ENCODE peak calls at places on chromosomes 11 and 22, in four cellular contexts. One of them, this sample, is unnamed.

GRCh38 chr11:119661226-119661625 is 67.8 kb downstream of the NECTIN1 start:
- DNase-seq in activated CD4-positive, alpha-beta T cell treated with anti-CD3 and anti-CD28 coated beads, Interleukin-2, amount 10 ng/mL, durations not matched to agents 24 days and 14 days: no peak
- DNase-seq in ACHN: no peak
- DNase-seq in cardiac fibroblast: no peak
- DNase-seq in this sample: no peak

GRCh38 chr11:22730319-22730718 is 63.9 kb downstream of the GAS2 start:
- DNase-seq in activated CD4-positive, alpha-beta T cell treated with anti-CD3 and anti-CD28 coated beads, Interleukin-2, amount 10 ng/mL, durations not matched to agents 24 days and 14 days: no peak
- DNase-seq in cardiac fibroblast: peak
- DNase-seq in ACHN: peak
- DNase-seq in this sample: peak

GRCh38 chr11:10029386-10030121 is 264.5 kb downstream of the SBF2 start:
- DNase-seq in ACHN: no peak
- DNase-seq in cardiac fibroblast: no peak
- DNase-seq in activated CD4-positive, alpha-beta T cell treated with anti-CD3 and anti-CD28 coated beads, Interleukin-2, amount 10 ng/mL, durations not matched to agents 24 days and 14 days: no peak
- DNase-seq in this sample: no peak

GRCh38 chr22:30015846-30016245 is 64.4 kb upstream of the HORMAD2 start:
- DNase-seq in activated CD4-positive, alpha-beta T cell treated with anti-CD3 and anti-CD28 coated beads, Interleukin-2, amount 10 ng/mL, durations not matched to agents 24 days and 14 days: no peak
- DNase-seq in ACHN: peak
- DNase-seq in cardiac fibroblast: peak
- DNase-seq in this sample: no peak

GRCh38 chr22:42294034-42294985 is 23.9 kb upstream of the TCF20 start:
- DNase-seq in activated CD4-positive, alpha-beta T cell treated with anti-CD3 and anti-CD28 coated beads, Interleukin-2, amount 10 ng/mL, durations not matched to agents 24 days and 14 days: peak
- DNase-seq in ACHN: peak
- DNase-seq in cardiac fibroblast: peak
- DNase-seq in this sample: peak

GRCh38 chr11:114209904-114210303 is 86.3 kb upstream of the NNMT start:
- DNase-seq in cardiac fibroblast: no peak
- DNase-seq in ACHN: peak
- DNase-seq in activated CD4-positive, alpha-beta T cell treated with anti-CD3 and anti-CD28 coated beads, Interleukin-2, amount 10 ng/mL, durations not matched to agents 24 days and 14 days: no peak
- DNase-seq in this sample: peak

GRCh38 chr11:133938166-133938565 is 18.6 kb downstream of the IGSF9B start:
- DNase-seq in ACHN: no peak
- DNase-seq in activated CD4-positive, alpha-beta T cell treated with anti-CD3 and anti-CD28 coated beads, Interleukin-2, amount 10 ng/mL, durations not matched to agents 24 days and 14 days: no peak
- DNase-seq in cardiac fibroblast: no peak
- DNase-seq in this sample: no peak

GRCh38 chr11:22828373-22828772 is 1.2 kb downstream of the SVIP start:
- DNase-seq in ACHN: no peak
- DNase-seq in activated CD4-positive, alpha-beta T cell treated with anti-CD3 and anti-CD28 coated beads, Interleukin-2, amount 10 ng/mL, durations not matched to agents 24 days and 14 days: no peak
- DNase-seq in cardiac fibroblast: no peak
- DNase-seq in this sample: no peak

GRCh38 chr11:69157156-69157821 is 1.6 kb downstream of the SMIM38 start:
- DNase-seq in cardiac fibroblast: peak
- DNase-seq in activated CD4-positive, alpha-beta T cell treated with anti-CD3 and anti-CD28 coated beads, Interleukin-2, amount 10 ng/mL, durations not matched to agents 24 days and 14 days: no peak
- DNase-seq in ACHN: no peak
- DNase-seq in this sample: peak

GRCh38 chr22:42805998-42806481 is 51.0 kb downstream of the ARFGAP3 start:
- DNase-seq in activated CD4-positive, alpha-beta T cell treated with anti-CD3 and anti-CD28 coated beads, Interleukin-2, amount 10 ng/mL, durations not matched to agents 24 days and 14 days: no peak
- DNase-seq in cardiac fibroblast: no peak
- DNase-seq in ACHN: no peak
- DNase-seq in this sample: no peak

GRCh38 chr11:37560346-37560745 is 962.3 kb upstream of the RAG2 start:
- DNase-seq in activated CD4-positive, alpha-beta T cell treated with anti-CD3 and anti-CD28 coated beads, Interleukin-2, amount 10 ng/mL, durations not matched to agents 24 days and 14 days: no peak
- DNase-seq in ACHN: no peak
- DNase-seq in cardiac fibroblast: no peak
- DNase-seq in this sample: no peak

GRCh38 chr11:114160884-114161283 is 101.4 kb downstream of the ZBTB16 start:
- DNase-seq in cardiac fibroblast: peak
- DNase-seq in ACHN: no peak
- DNase-seq in activated CD4-positive, alpha-beta T cell treated with anti-CD3 and anti-CD28 coated beads, Interleukin-2, amount 10 ng/mL, durations not matched to agents 24 days and 14 days: no peak
- DNase-seq in this sample: no peak

GRCh38 chr11:65414776-65415498 is 7.7 kb upstream of the NEAT1 start:
- DNase-seq in cardiac fibroblast: peak
- DNase-seq in ACHN: no peak
- DNase-seq in activated CD4-positive, alpha-beta T cell treated with anti-CD3 and anti-CD28 coated beads, Interleukin-2, amount 10 ng/mL, durations not matched to agents 24 days and 14 days: no peak
- DNase-seq in this sample: no peak

GRCh38 chr11:117876341-117877119 is at the start of gene FXYD6:
- DNase-seq in activated CD4-positive, alpha-beta T cell treated with anti-CD3 and anti-CD28 coated beads, Interleukin-2, amount 10 ng/mL, durations not matched to agents 24 days and 14 days: peak
- DNase-seq in ACHN: peak
- DNase-seq in cardiac fibroblast: no peak
- DNase-seq in this sample: no peak

GRCh38 chr11:38123673-38124072 is 1525.6 kb upstream of the RAG2 start:
- DNase-seq in cardiac fibroblast: no peak
- DNase-seq in activated CD4-positive, alpha-beta T cell treated with anti-CD3 and anti-CD28 coated beads, Interleukin-2, amount 10 ng/mL, durations not matched to agents 24 days and 14 days: no peak
- DNase-seq in ACHN: no peak
- DNase-seq in this sample: no peak

GRCh38 chr22:45310331-45311032 is 748 bp downstream of the FAM118A start:
- DNase-seq in ACHN: no peak
- DNase-seq in activated CD4-positive, alpha-beta T cell treated with anti-CD3 and anti-CD28 coated beads, Interleukin-2, amount 10 ng/mL, durations not matched to agents 24 days and 14 days: peak
- DNase-seq in cardiac fibroblast: peak
- DNase-seq in this sample: no peak

GRCh38 chr11:117859061-117859460 is 17.4 kb downstream of the FXYD6 start:
- DNase-seq in activated CD4-positive, alpha-beta T cell treated with anti-CD3 and anti-CD28 coated beads, Interleukin-2, amount 10 ng/mL, durations not matched to agents 24 days and 14 days: no peak
- DNase-seq in ACHN: no peak
- DNase-seq in cardiac fibroblast: no peak
- DNase-seq in this sample: no peak

GRCh38 chr11:59261150-59261549 is 48.4 kb upstream of the MPEG1 start:
- DNase-seq in ACHN: no peak
- DNase-seq in activated CD4-positive, alpha-beta T cell treated with anti-CD3 and anti-CD28 coated beads, Interleukin-2, amount 10 ng/mL, durations not matched to agents 24 days and 14 days: no peak
- DNase-seq in cardiac fibroblast: no peak
- DNase-seq in this sample: no peak

GRCh38 chr11:130612291-130612802 is 163.9 kb downstream of the ADAMTS15 start:
- DNase-seq in activated CD4-positive, alpha-beta T cell treated with anti-CD3 and anti-CD28 coated beads, Interleukin-2, amount 10 ng/mL, durations not matched to agents 24 days and 14 days: no peak
- DNase-seq in ACHN: no peak
- DNase-seq in cardiac fibroblast: peak
- DNase-seq in this sample: no peak

GRCh38 chr11:117413616-117414015 is 86.0 kb downstream of the CEP164 start:
- DNase-seq in cardiac fibroblast: no peak
- DNase-seq in ACHN: no peak
- DNase-seq in activated CD4-positive, alpha-beta T cell treated with anti-CD3 and anti-CD28 coated beads, Interleukin-2, amount 10 ng/mL, durations not matched to agents 24 days and 14 days: no peak
- DNase-seq in this sample: no peak

GRCh38 chr11:75307058-75307457 is 44.4 kb downstream of the ARRB1 start:
- DNase-seq in ACHN: no peak
- DNase-seq in activated CD4-positive, alpha-beta T cell treated with anti-CD3 and anti-CD28 coated beads, Interleukin-2, amount 10 ng/mL, durations not matched to agents 24 days and 14 days: no peak
- DNase-seq in cardiac fibroblast: no peak
- DNase-seq in this sample: no peak

GRCh38 chr11:125931681-125932080 is 14.2 kb upstream of the VSIG10L2 start:
- DNase-seq in cardiac fibroblast: no peak
- DNase-seq in activated CD4-positive, alpha-beta T cell treated with anti-CD3 and anti-CD28 coated beads, Interleukin-2, amount 10 ng/mL, durations not matched to agents 24 days and 14 days: no peak
- DNase-seq in ACHN: no peak
- DNase-seq in this sample: no peak

GRCh38 chr11:9057888-9058287 is 33.5 kb downstream of the SCUBE2 start:
- DNase-seq in cardiac fibroblast: no peak
- DNase-seq in ACHN: no peak
- DNase-seq in activated CD4-positive, alpha-beta T cell treated with anti-CD3 and anti-CD28 coated beads, Interleukin-2, amount 10 ng/mL, durations not matched to agents 24 days and 14 days: no peak
- DNase-seq in this sample: no peak

GRCh38 chr22:41106122-41106968 is 14.0 kb downstream of the EP300 start:
- DNase-seq in cardiac fibroblast: peak
- DNase-seq in ACHN: no peak
- DNase-seq in activated CD4-positive, alpha-beta T cell treated with anti-CD3 and anti-CD28 coated beads, Interleukin-2, amount 10 ng/mL, durations not matched to agents 24 days and 14 days: no peak
- DNase-seq in this sample: no peak

GRCh38 chr11:2890466-2891241 is 5.1 kb upstream of the CDKN1C start:
- DNase-seq in cardiac fibroblast: peak
- DNase-seq in ACHN: peak
- DNase-seq in activated CD4-positive, alpha-beta T cell treated with anti-CD3 and anti-CD28 coated beads, Interleukin-2, amount 10 ng/mL, durations not matched to agents 24 days and 14 days: peak
- DNase-seq in this sample: peak

GRCh38 chr22:36619797-36620390 is 83.7 kb downstream of the CACNG2 start:
- DNase-seq in ACHN: no peak
- DNase-seq in activated CD4-positive, alpha-beta T cell treated with anti-CD3 and anti-CD28 coated beads, Interleukin-2, amount 10 ng/mL, durations not matched to agents 24 days and 14 days: no peak
- DNase-seq in cardiac fibroblast: no peak
- DNase-seq in this sample: no peak

GRCh38 chr11:3231550-3231850 is 717 bp downstream of the MRGPRE start:
- DNase-seq in activated CD4-positive, alpha-beta T cell treated with anti-CD3 and anti-CD28 coated beads, Interleukin-2, amount 10 ng/mL, durations not matched to agents 24 days and 14 days: no peak
- DNase-seq in ACHN: no peak
- DNase-seq in cardiac fibroblast: no peak
- DNase-seq in this sample: no peak

GRCh38 chr11:41978951-41979350 is 519.5 kb upstream of the LRRC4C start:
- DNase-seq in ACHN: no peak
- DNase-seq in activated CD4-positive, alpha-beta T cell treated with anti-CD3 and anti-CD28 coated beads, Interleukin-2, amount 10 ng/mL, durations not matched to agents 24 days and 14 days: no peak
- DNase-seq in cardiac fibroblast: peak
- DNase-seq in this sample: no peak

GRCh38 chr11:8988329-8989234 is 15.2 kb downstream of the NRIP3 start:
- DNase-seq in cardiac fibroblast: peak
- DNase-seq in ACHN: peak
- DNase-seq in activated CD4-positive, alpha-beta T cell treated with anti-CD3 and anti-CD28 coated beads, Interleukin-2, amount 10 ng/mL, durations not matched to agents 24 days and 14 days: no peak
- DNase-seq in this sample: no peak

GRCh38 chr11:12119502-12119901 is 9.1 kb downstream of the MICAL2 start:
- DNase-seq in cardiac fibroblast: no peak
- DNase-seq in activated CD4-positive, alpha-beta T cell treated with anti-CD3 and anti-CD28 coated beads, Interleukin-2, amount 10 ng/mL, durations not matched to agents 24 days and 14 days: no peak
- DNase-seq in ACHN: no peak
- DNase-seq in this sample: no peak

GRCh38 chr11:119404872-119405271 is 18.1 kb downstream of the THY1 start:
- DNase-seq in cardiac fibroblast: no peak
- DNase-seq in ACHN: no peak
- DNase-seq in activated CD4-positive, alpha-beta T cell treated with anti-CD3 and anti-CD28 coated beads, Interleukin-2, amount 10 ng/mL, durations not matched to agents 24 days and 14 days: no peak
- DNase-seq in this sample: no peak

GRCh38 chr11:69138265-69138664 is 17.5 kb upstream of the SMIM38 start:
- DNase-seq in cardiac fibroblast: peak
- DNase-seq in ACHN: no peak
- DNase-seq in activated CD4-positive, alpha-beta T cell treated with anti-CD3 and anti-CD28 coated beads, Interleukin-2, amount 10 ng/mL, durations not matched to agents 24 days and 14 days: no peak
- DNase-seq in this sample: peak

GRCh38 chr11:86793307-86793706 is 7.0 kb upstream of the PRSS23 start:
- DNase-seq in cardiac fibroblast: no peak
- DNase-seq in ACHN: no peak
- DNase-seq in activated CD4-positive, alpha-beta T cell treated with anti-CD3 and anti-CD28 coated beads, Interleukin-2, amount 10 ng/mL, durations not matched to agents 24 days and 14 days: no peak
- DNase-seq in this sample: no peak

GRCh38 chr11:57638811-57639320 is 10.8 kb downstream of the YPEL4 start:
- DNase-seq in activated CD4-positive, alpha-beta T cell treated with anti-CD3 and anti-CD28 coated beads, Interleukin-2, amount 10 ng/mL, durations not matched to agents 24 days and 14 days: peak
- DNase-seq in cardiac fibroblast: peak
- DNase-seq in ACHN: no peak
- DNase-seq in this sample: no peak

GRCh38 chr11:43920598-43921419 is 21.6 kb upstream of the C11orf96 start:
- DNase-seq in activated CD4-positive, alpha-beta T cell treated with anti-CD3 and anti-CD28 coated beads, Interleukin-2, amount 10 ng/mL, durations not matched to agents 24 days and 14 days: peak
- DNase-seq in ACHN: peak
- DNase-seq in cardiac fibroblast: peak
- DNase-seq in this sample: peak

GRCh38 chr22:37132773-37133172 is 16.9 kb downstream of the IL2RB start:
- DNase-seq in activated CD4-positive, alpha-beta T cell treated with anti-CD3 and anti-CD28 coated beads, Interleukin-2, amount 10 ng/mL, durations not matched to agents 24 days and 14 days: no peak
- DNase-seq in cardiac fibroblast: no peak
- DNase-seq in ACHN: no peak
- DNase-seq in this sample: no peak

GRCh38 chr11:79121351-79121750 is 319.5 kb downstream of the TENM4 start:
- DNase-seq in activated CD4-positive, alpha-beta T cell treated with anti-CD3 and anti-CD28 coated beads, Interleukin-2, amount 10 ng/mL, durations not matched to agents 24 days and 14 days: no peak
- DNase-seq in ACHN: no peak
- DNase-seq in cardiac fibroblast: no peak
- DNase-seq in this sample: no peak

GRCh38 chr22:25362883-25363240 is 143.4 kb downstream of the CRYBB2 start:
- DNase-seq in ACHN: no peak
- DNase-seq in activated CD4-positive, alpha-beta T cell treated with anti-CD3 and anti-CD28 coated beads, Interleukin-2, amount 10 ng/mL, durations not matched to agents 24 days and 14 days: no peak
- DNase-seq in cardiac fibroblast: no peak
- DNase-seq in this sample: no peak

GRCh38 chr22:17106161-17106784 is 14.9 kb downstream of the TMEM121B start:
- DNase-seq in activated CD4-positive, alpha-beta T cell treated with anti-CD3 and anti-CD28 coated beads, Interleukin-2, amount 10 ng/mL, durations not matched to agents 24 days and 14 days: no peak
- DNase-seq in ACHN: no peak
- DNase-seq in cardiac fibroblast: no peak
- DNase-seq in this sample: no peak